ENCODE peak calls at places on chromosome 16, in nine cellular contexts. P is ovary, S is A549, E is testis, Q is adrenal gland, N is fibroblast of lung, I is astrocyte of the cerebellum, U is esophagus muscularis mucosa, G is thoracic aorta. L is an unnamed sample.

GRCh38 chr16:72894291-72895151 is 153.4 kb downstream of the ZFHX3 start:
- DNase-seq in U (no peak), G (no peak), P (no peak), S (no peak), I (no peak), N (no peak), E (peak; percentile 34), Q (no peak), L (no peak)

GRCh38 chr16:23694707-23695373 is 16.2 kb downstream of the PLK1 start:
- DNase-seq in N (peak; percentile 33), E (peak; percentile 39), U (no peak), Q (peak; percentile 52), P (no peak), I (no peak), G (no peak), S (no peak), L (no peak)

GRCh38 chr16:73068546-73069401 is 20.8 kb upstream of the ZFHX3 start:
- DNase-seq in Q (peak; percentile 60), S (peak; percentile 89), I (no peak), N (peak; percentile 96), U (no peak), P (no peak), G (peak; percentile 88), E (no peak), L (peak; percentile 94)

GRCh38 chr16:87027056-87027616 is 290.1 kb downstream of the C16orf95 start:
- DNase-seq in I (no peak), U (no peak), G (no peak), Q (no peak), E (no peak), S (no peak), P (no peak), N (no peak), L (no peak)

GRCh38 chr16:72999541-73000019 is 48.3 kb downstream of the ZFHX3 start:
- DNase-seq in S (no peak), E (no peak), U (no peak), G (no peak), P (no peak), N (no peak), I (no peak), Q (no peak), L (no peak)

GRCh38 chr16:49472598-49472997 is 99.0 kb downstream of the C16orf78 start:
- DNase-seq in I (no peak), N (no peak), G (no peak), P (no peak), Q (no peak), U (no peak), S (no peak), E (peak; percentile 12), L (no peak)

GRCh38 chr16:79168321-79168720 is 432.2 kb downstream of the MAF start:
- DNase-seq in E (no peak), S (no peak), I (no peak), Q (no peak), G (no peak), N (no peak), P (no peak), U (no peak), L (no peak)

GRCh38 chr16:54171855-54172537 is 114.6 kb downstream of the IRX3 start:
- DNase-seq in I (peak; percentile 31), P (no peak), N (peak; percentile 23), Q (no peak), S (no peak), G (no peak), E (no peak), U (no peak), L (no peak)

GRCh38 chr16:5678371-5678770 is 580.8 kb upstream of the EEF2KMT start:
- DNase-seq in G (no peak), E (no peak), U (no peak), P (no peak), Q (no peak), N (no peak), S (no peak), I (no peak), L (no peak)

GRCh38 chr16:3740934-3741333 is 23.6 kb upstream of the TRAP1 start:
- DNase-seq in S (no peak), Q (no peak), N (no peak), G (no peak), U (no peak), P (no peak), I (no peak), E (no peak), L (no peak)

GRCh38 chr16:66474750-66475199 is 47.7 kb downstream of the BEAN1 start:
- DNase-seq in P (no peak), I (no peak), E (no peak), U (no peak), Q (no peak), S (no peak), N (no peak), G (no peak), L (no peak)

GRCh38 chr16:82580293-82580900 is 46.4 kb upstream of the CDH13 start:
- DNase-seq in P (no peak), N (no peak), G (no peak), S (peak; percentile 10), E (peak; percentile 68), Q (no peak), I (peak; percentile 12), U (no peak), L (no peak)

GRCh38 chr16:88941933-88942909 is 34.8 kb downstream of the CBFA2T3 start:
- DNase-seq in E (peak; percentile 50), I (no peak), S (peak; percentile 29), Q (no peak), N (peak; percentile 1), G (no peak), U (no peak), P (peak; percentile 25), L (no peak)

GRCh38 chr16:19696312-19696711 is 21.7 kb downstream of the KNOP1 start:
- DNase-seq in Q (peak; percentile 80), N (peak; percentile 93), I (peak; percentile 92), S (peak; percentile 82), G (peak; percentile 29), E (peak; percentile 80), U (peak; percentile 95), P (peak; percentile 83), L (peak; percentile 89)

GRCh38 chr16:29025735-29026134 is 40.9 kb downstream of the LAT start:
- DNase-seq in U (no peak), P (no peak), Q (no peak), I (no peak), G (no peak), E (no peak), N (no peak), S (no peak), L (no peak)

GRCh38 chr16:88993006-88993787 is 16.2 kb upstream of the CBFA2T3 start:
- DNase-seq in S (no peak), P (no peak), N (peak; percentile 4), E (no peak), Q (no peak), U (no peak), I (no peak), G (no peak), L (no peak)

GRCh38 chr16:30570621-30571443 is 682 bp downstream of the ZNF688 start:
- DNase-seq in Q (no peak), P (peak; percentile 70), E (peak; percentile 49), U (no peak), N (peak; percentile 32), S (no peak), I (no peak), G (no peak), L (no peak)

GRCh38 chr16:82675300-82675699 is 48.5 kb downstream of the CDH13 start:
- DNase-seq in Q (no peak), S (no peak), I (peak; percentile 34), E (no peak), G (no peak), N (no peak), U (no peak), P (no peak), L (no peak)

DNA sequence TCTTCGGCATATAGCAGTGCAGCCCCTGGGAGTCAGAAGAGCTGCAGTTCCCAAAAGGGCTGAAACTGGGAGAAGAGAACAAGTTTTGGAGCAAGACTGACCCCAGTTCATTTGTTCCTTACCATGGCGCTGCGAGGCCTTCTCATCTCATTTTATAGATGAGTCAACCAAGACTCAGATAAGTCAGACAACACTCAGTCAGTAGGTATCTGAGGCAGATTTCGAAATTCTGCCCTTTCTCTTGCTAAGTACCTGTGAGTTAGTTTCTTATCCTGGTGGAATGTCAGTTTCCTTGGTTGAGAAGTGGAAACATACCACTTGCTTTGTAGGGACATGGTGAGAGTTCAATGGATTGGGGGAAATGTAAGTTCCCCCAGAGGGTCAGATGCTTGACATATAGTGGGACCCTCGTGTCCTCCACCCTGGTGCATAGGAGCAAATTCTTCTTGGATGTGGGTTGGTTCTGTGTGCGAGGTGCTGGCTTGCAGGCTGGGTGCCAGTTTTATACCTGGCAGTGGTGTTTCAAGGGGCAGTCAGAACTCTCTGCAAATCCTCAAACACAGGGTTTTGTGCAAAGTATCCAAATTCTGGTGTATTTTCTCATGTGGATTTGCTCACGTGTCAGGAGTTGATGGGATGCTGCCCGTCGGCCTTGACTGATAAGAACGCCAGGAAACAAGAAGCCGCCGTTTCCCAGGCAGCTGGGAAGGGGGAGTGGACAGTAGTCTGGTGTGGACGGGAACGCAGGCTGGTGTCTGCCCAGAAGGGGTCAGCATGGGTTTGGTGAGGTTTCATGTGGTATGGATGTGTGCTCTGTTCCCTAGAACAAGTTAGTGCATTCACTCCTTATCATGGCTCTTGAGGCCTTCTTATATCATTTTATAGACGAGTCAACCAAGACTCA is 61.1 kb upstream of the CIBAR2 start:
- DNase-seq in P (peak; percentile 83), G (no peak), I (no peak), N (peak; percentile 85), Q (peak; percentile 84), E (peak; percentile 92), U (no peak), S (peak; percentile 67), L (no peak)
- TF ChIP-seq CTCF in P (no peak), G (no peak), I (peak; percentile 47), N (no peak), Q (no peak), E (no peak), U (no peak), S (no peak), L (peak; percentile 9)

GRCh38 chr16:56936491-56936890 is 4.5 kb downstream of the HERPUD1 start:
- DNase-seq in U (no peak), Q (no peak), G (no peak), E (no peak), S (no peak), P (no peak), I (no peak), N (peak; percentile 80), L (no peak)
- H3K4me3 ChIP-seq in U (no peak overlapping the region), Q (no peak overlapping the region), G (no peak overlapping the region), E (no peak overlapping the region), S (no peak overlapping the region), P (no peak overlapping the region), I (no peak overlapping the region), N (no peak overlapping the region), L (no peak overlapping the region)

DNA sequence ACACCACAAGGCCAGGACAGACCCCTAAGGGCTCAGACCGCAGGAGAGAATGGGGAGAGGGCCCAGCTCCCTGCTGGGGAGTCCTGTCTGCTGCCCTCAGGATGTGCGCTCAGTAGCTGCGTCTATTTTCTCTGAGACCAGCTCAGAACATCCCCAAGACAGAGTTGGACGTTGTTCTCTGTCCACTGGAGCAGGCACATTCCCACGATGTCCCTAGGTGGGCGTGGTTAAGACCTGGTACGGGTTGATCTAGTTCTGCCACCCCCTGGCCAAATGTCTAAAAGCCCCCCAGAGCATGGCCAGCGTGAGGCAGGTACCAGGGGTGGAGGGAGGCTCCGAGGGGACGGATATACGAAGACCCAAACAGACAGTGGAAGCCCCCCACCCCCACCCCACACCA is 842 bp upstream of the CALB2 start:
- DNase-seq in U (no peak), Q (no peak), I (no peak), S (peak; percentile 22), P (no peak), N (no peak), E (peak; percentile 19), G (no peak), L (no peak)
- TF ChIP-seq CTCF in U (no peak), Q (no peak), I (no peak), S (no peak), P (no peak), N (no peak), E (no peak), G (no peak), L (peak; percentile 15)

GRCh38 chr16:80174416-80174815 is 366.4 kb upstream of the DYNLRB2 start:
- DNase-seq in E (no peak), G (no peak), S (peak; percentile 53), Q (no peak), I (peak; percentile 53), U (no peak), N (peak; percentile 89), P (no peak), L (no peak)
- H3K4me3 ChIP-seq in E (no peak overlapping the region), G (no peak overlapping the region), S (no peak overlapping the region), Q (no peak overlapping the region), I (no peak overlapping the region), U (no peak overlapping the region), N (no peak overlapping the region), P (no peak overlapping the region), L (no peak overlapping the region)

L was measured in retinal pigment epithelial cell.